ENCODE peak calls at places on chromosomes 4 and X, in seven cellular contexts. L, C, Z, J, B, W and H are unnamed samples. For H3K4me1, the result is how much of the 10 kb centered on the place peaks cover.

GRCh38 chr4:14254252-14254651 is 626.7 kb upstream of the BOD1L1 start:
- DNase-seq in W (peak), C (peak), B (no peak), J (peak), Z (no peak), L (peak), H (no peak)

GRCh38 chrX:13009844-13010243 is 34.6 kb downstream of the FAM9C start:
- DNase-seq in L (no peak), C (peak), B (no peak), W (no peak), Z (no peak), J (no peak), H (no peak)

GRCh38 chrX:130834830-130835229 is 68.2 kb downstream of the ENOX2 start:
- DNase-seq in W (no peak), B (no peak), L (no peak), C (no peak), J (no peak), Z (no peak), H (no peak)

GRCh38 chrX:64894454-64895038 is 81.7 kb downstream of the ZC4H2 start:
- DNase-seq in C (peak), L (peak), W (peak), Z (no peak), B (peak), J (peak), H (peak)

GRCh38 chrX:154840856-154841255 is 6.4 kb upstream of the SMIM9 start:
- DNase-seq in B (peak), W (peak), L (no peak), Z (no peak), J (peak), C (peak), H (no peak)

GRCh38 chrX:54447461-54447860 is 7.3 kb downstream of the TSR2 start:
- DNase-seq in J (no peak), Z (no peak), B (no peak), W (no peak), L (no peak), C (no peak), H (no peak)

GRCh38 chrX:98289726-98290125 is 1406.0 kb downstream of the RPA4 start:
- DNase-seq in W (no peak), J (no peak), B (no peak), L (no peak), C (no peak), Z (no peak), H (no peak)

GRCh38 chr4:139866270-139866962 is 200.8 kb downstream of the MGST2 start:
- DNase-seq in Z (no peak), C (no peak), J (no peak), W (no peak), L (no peak), B (no peak), H (no peak)

GRCh38 chr4:3470244-3471097 is 7.4 kb downstream of the DOK7 start:
- DNase-seq in C (peak), B (no peak), Z (peak), L (no peak), W (peak), J (no peak), H (no peak)

GRCh38 chrX:10156199-10157031 is at the start of gene CLCN4:
- DNase-seq in J (no peak), C (no peak), L (peak), Z (peak), W (peak), B (peak), H (no peak)

GRCh38 chr4:184937030-184937710 is 81.1 kb upstream of the HELT start:
- DNase-seq in W (peak), J (no peak), L (no peak), C (no peak), B (no peak), Z (no peak), H (no peak)

GRCh38 chrX:133045986-133046385 is 50.9 kb downstream of the USP26 start:
- DNase-seq in B (peak), Z (no peak), J (no peak), L (no peak), C (peak), W (peak), H (no peak)

GRCh38 chrX:39613508-39613921 is 484.2 kb downstream of the BCOR start:
- DNase-seq in B (no peak), C (no peak), W (peak), L (no peak), Z (peak), J (no peak), H (peak)

GRCh38 chr4:52234539-52235174 is 183.6 kb downstream of the SPATA18 start:
- DNase-seq in J (no peak), C (peak), Z (no peak), L (no peak), W (peak), B (peak), H (no peak)

GRCh38 chrX:22165732-22166457 is 106.8 kb upstream of the CBLL2 start:
- DNase-seq in C (peak), L (no peak), W (no peak), Z (no peak), B (no peak), J (no peak), H (no peak)

GRCh38 chrX:150258463-150259430 is 104.4 kb upstream of the MAMLD1 start:
- DNase-seq in L (no peak), W (no peak), B (no peak), Z (no peak), C (peak), J (no peak), H (no peak)

GRCh38 chrX:148661035-148661434 is 160.6 kb downstream of the AFF2 start:
- DNase-seq in W (no peak), Z (no peak), J (no peak), B (no peak), C (no peak), L (no peak), H (no peak)

GRCh38 chr4:189355590-189355989 is 585.1 kb upstream of the FRG1 start:
- DNase-seq in C (no peak), B (no peak), W (no peak), Z (no peak), J (no peak), L (no peak), H (no peak)

GRCh38 chr4:151887151-151887815 is 126.5 kb upstream of the GATB start:
- DNase-seq in Z (no peak), W (no peak), J (no peak), B (no peak), C (no peak), L (no peak), H (no peak)

GRCh38 chr4:162644346-162644745 is 480.5 kb upstream of the FSTL5 start:
- DNase-seq in C (no peak), Z (no peak), J (no peak), W (no peak), L (no peak), B (no peak), H (no peak)

GRCh38 chrX:18643243-18643642 is 28.7 kb downstream of the RS1 start:
- DNase-seq in C (no peak), W (no peak), J (no peak), Z (no peak), L (no peak), B (no peak), H (no peak)

GRCh38 chr4:122086338-122086737 is 65.8 kb upstream of the BLTP1 start:
- DNase-seq in J (no peak), B (no peak), W (no peak), L (no peak), C (peak), Z (no peak), H (no peak)

GRCh38 chr4:177250056-177250696 is 59.5 kb upstream of the NEIL3 start:
- DNase-seq in J (peak), C (peak), L (peak), B (peak), W (peak), Z (peak), H (peak)

GRCh38 chr4:108529984-108530901 is 90.1 kb upstream of the RPL34 start:
- DNase-seq in J (no peak), W (no peak), C (no peak), L (no peak), Z (no peak), B (no peak), H (no peak)
- H3K4me1 ChIP-seq in J (under half), W (under half), C (under half), L (under half), Z (under half), B (under half), H (under half)

GRCh38 chrX:107675365-107675654 is 47.0 kb downstream of the PRPS1 start:
- DNase-seq in C (no peak), J (no peak), Z (no peak), B (no peak), W (no peak), L (no peak), H (no peak)
- H3K4me1 ChIP-seq in C (under half), J (under half), Z (under half), B (under half), W (under half), L (under half), H (half or more)

GRCh38 chr4:40210776-40211175 is 13.9 kb downstream of the RHOH start:
- DNase-seq in L (no peak), J (no peak), B (no peak), C (no peak), Z (no peak), W (no peak), H (no peak)

GRCh38 chr4:40209401-40209800 is 12.6 kb downstream of the RHOH start:
- DNase-seq in J (no peak), Z (no peak), B (no peak), W (no peak), C (no peak), L (no peak), H (no peak)

GRCh38 chr4:40212674-40213504 is 16.1 kb downstream of the RHOH start:
- DNase-seq in Z (no peak), J (no peak), W (no peak), B (no peak), C (peak), L (no peak), H (peak)

GRCh38 chr4:40214038-40214437 is 17.2 kb downstream of the RHOH start:
- DNase-seq in L (peak), J (no peak), B (no peak), W (no peak), Z (no peak), C (no peak), H (peak)

GRCh38 chr4:40211224-40212185 is 14.7 kb downstream of the RHOH start:
- DNase-seq in B (no peak), C (peak), W (no peak), J (no peak), L (no peak), Z (no peak), H (no peak)
- H3K4me1 ChIP-seq in B (under half), C (under half), W (under half), J (under half), L (under half), Z (under half), H (half or more)

GRCh38 chr4:108081251-108081650 is 87.5 kb downstream of the LEF1 start:
- DNase-seq in C (no peak), J (no peak), L (no peak), W (no peak), B (no peak), Z (no peak), H (no peak)
- H3K4me1 ChIP-seq in C (under half), J (under half), L (under half), W (under half), B (under half), Z (under half), H (under half)